ENCODE peak calls at places on chromosomes 2 and 18, in four cellular contexts. One of them, this sample, is unnamed.

GRCh38 chr2:102258025-102258385 is 53.4 kb upstream of the IL1RL1 start:
- DNase-seq in sigmoid colon: no peak
- DNase-seq in lower lobe of right lung: no peak
- DNase-seq in colonic mucosa: no peak
- DNase-seq in this sample: no peak

GRCh38 chr2:182745061-182745460 is 29.0 kb downstream of the DNAJC10 start:
- DNase-seq in colonic mucosa: no peak
- DNase-seq in lower lobe of right lung: no peak
- DNase-seq in sigmoid colon: no peak
- DNase-seq in this sample: no peak

GRCh38 chr2:54801422-54801821 is 78.0 kb downstream of the EML6 start:
- DNase-seq in sigmoid colon: no peak
- DNase-seq in colonic mucosa: no peak
- DNase-seq in lower lobe of right lung: no peak
- DNase-seq in this sample: no peak

GRCh38 chr18:8389391-8390340 is 219.6 kb upstream of the RAB12 start:
- DNase-seq in lower lobe of right lung: peak
- DNase-seq in colonic mucosa: peak
- DNase-seq in sigmoid colon: peak
- DNase-seq in this sample: peak

GRCh38 chr2:218002792-218003191 is at the start of gene TNS1:
- DNase-seq in lower lobe of right lung: no peak
- DNase-seq in sigmoid colon: peak
- DNase-seq in colonic mucosa: no peak
- DNase-seq in this sample: no peak

GRCh38 chr18:3485153-3486149 is 35.5 kb downstream of the TGIF1 start:
- DNase-seq in colonic mucosa: no peak
- DNase-seq in sigmoid colon: no peak
- DNase-seq in lower lobe of right lung: no peak
- DNase-seq in this sample: no peak

GRCh38 chr2:196176142-196176738 is 4.9 kb upstream of the STK17B start:
- DNase-seq in lower lobe of right lung: no peak
- DNase-seq in sigmoid colon: no peak
- DNase-seq in colonic mucosa: peak
- DNase-seq in this sample: no peak

GRCh38 chr2:26640331-26640745 is 828 bp downstream of the CIB4 start:
- DNase-seq in sigmoid colon: no peak
- DNase-seq in lower lobe of right lung: no peak
- DNase-seq in colonic mucosa: peak
- DNase-seq in this sample: peak

GRCh38 chr18:63930774-63931354 is 18.2 kb upstream of the HMSD start:
- DNase-seq in sigmoid colon: no peak
- DNase-seq in lower lobe of right lung: no peak
- DNase-seq in colonic mucosa: no peak
- DNase-seq in this sample: no peak

GRCh38 chr2:10709290-10709939 is 12.0 kb upstream of the ATP6V1C2 start:
- DNase-seq in sigmoid colon: no peak
- DNase-seq in colonic mucosa: peak
- DNase-seq in lower lobe of right lung: no peak
- DNase-seq in this sample: no peak

GRCh38 chr18:57923606-57924005 is 120.4 kb upstream of the NEDD4L start:
- DNase-seq in lower lobe of right lung: no peak
- DNase-seq in colonic mucosa: no peak
- DNase-seq in sigmoid colon: no peak
- DNase-seq in this sample: no peak

GRCh38 chr18:44761812-44762211 is 81.1 kb downstream of the SETBP1 start:
- DNase-seq in colonic mucosa: no peak
- DNase-seq in sigmoid colon: no peak
- DNase-seq in lower lobe of right lung: no peak
- DNase-seq in this sample: no peak

GRCh38 chr2:10264506-10265327 is 38.0 kb upstream of the HPCAL1 start:
- DNase-seq in sigmoid colon: peak
- DNase-seq in lower lobe of right lung: peak
- DNase-seq in colonic mucosa: no peak
- DNase-seq in this sample: no peak

GRCh38 chr2:197647961-197648690 is 27.3 kb downstream of the RFTN2 start:
- DNase-seq in colonic mucosa: no peak
- DNase-seq in lower lobe of right lung: no peak
- DNase-seq in sigmoid colon: no peak
- DNase-seq in this sample: no peak
- H3K27ac ChIP-seq in colonic mucosa: no peak
- H3K27ac ChIP-seq in lower lobe of right lung: no peak
- H3K27ac ChIP-seq in sigmoid colon: no peak
- H3K27ac ChIP-seq in this sample: no peak

GRCh38 chr2:174158003-174158402 is 90.3 kb downstream of the OLA1 start:
- DNase-seq in sigmoid colon: no peak
- DNase-seq in colonic mucosa: peak
- DNase-seq in lower lobe of right lung: no peak
- DNase-seq in this sample: no peak
- TF ChIP-seq CTCF in sigmoid colon: no peak
- TF ChIP-seq CTCF in colonic mucosa: peak
- TF ChIP-seq CTCF in lower lobe of right lung: peak
- TF ChIP-seq CTCF in this sample: peak

GRCh38 chr2:86038291-86039081 is 67.2 kb downstream of the POLR1A start:
- DNase-seq in colonic mucosa: peak
- DNase-seq in lower lobe of right lung: no peak
- DNase-seq in sigmoid colon: peak
- DNase-seq in this sample: peak

GRCh38 chr2:86037795-86038192 is 67.9 kb downstream of the POLR1A start:
- DNase-seq in sigmoid colon: no peak
- DNase-seq in lower lobe of right lung: no peak
- DNase-seq in colonic mucosa: no peak
- DNase-seq in this sample: no peak

GRCh38 chr2:86037141-86037794 is 68.4 kb downstream of the POLR1A start:
- DNase-seq in sigmoid colon: peak
- DNase-seq in colonic mucosa: peak
- DNase-seq in lower lobe of right lung: peak
- DNase-seq in this sample: peak

GRCh38 chr2:86039963-86040655 is 65.6 kb downstream of the POLR1A start:
- DNase-seq in lower lobe of right lung: no peak
- DNase-seq in sigmoid colon: peak
- DNase-seq in colonic mucosa: no peak
- DNase-seq in this sample: peak

DNA sequence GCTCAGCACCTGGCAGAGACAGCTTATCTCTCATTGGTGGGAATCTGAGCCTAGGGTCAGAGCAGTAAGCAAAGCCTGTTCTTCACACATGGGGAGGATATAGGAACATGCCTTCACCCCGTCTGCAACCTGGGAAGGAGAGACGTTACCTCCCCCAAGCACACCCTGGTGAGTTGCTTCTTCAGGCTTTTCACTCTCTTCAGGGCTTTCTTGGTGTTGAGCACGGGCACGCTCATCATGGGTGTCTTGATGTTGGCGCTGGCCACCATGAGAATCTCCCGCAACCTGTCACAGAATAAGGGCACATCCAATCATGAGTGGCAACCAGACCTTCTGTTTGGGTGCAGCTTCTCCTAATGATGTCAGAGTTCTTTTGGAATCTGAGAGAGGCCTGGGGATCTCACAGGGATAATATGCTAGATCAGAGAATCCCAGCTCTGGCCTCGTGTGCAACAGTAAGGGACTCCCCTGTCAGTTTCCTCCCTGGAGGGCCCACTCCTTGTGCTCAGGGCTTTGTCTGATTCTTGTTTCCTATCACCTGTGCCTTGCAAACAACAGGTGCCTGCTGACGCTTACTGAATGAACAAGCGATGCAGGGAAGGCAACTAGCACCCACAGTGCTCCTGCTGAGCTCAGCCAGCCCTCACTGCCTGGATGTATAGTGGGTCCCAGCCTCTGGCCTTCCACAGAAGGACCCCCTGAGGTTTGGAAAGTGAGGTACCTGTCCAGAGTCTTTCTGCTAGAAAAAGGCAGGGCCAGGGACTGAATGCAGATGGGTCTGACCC is 66.3 kb downstream of the POLR1A start:
- DNase-seq in colonic mucosa: no peak
- DNase-seq in lower lobe of right lung: no peak
- DNase-seq in sigmoid colon: peak
- DNase-seq in this sample: peak
- H3K27ac ChIP-seq in colonic mucosa: no peak
- H3K27ac ChIP-seq in lower lobe of right lung: peak
- H3K27ac ChIP-seq in sigmoid colon: no peak
- H3K27ac ChIP-seq in this sample: peak

DNA sequence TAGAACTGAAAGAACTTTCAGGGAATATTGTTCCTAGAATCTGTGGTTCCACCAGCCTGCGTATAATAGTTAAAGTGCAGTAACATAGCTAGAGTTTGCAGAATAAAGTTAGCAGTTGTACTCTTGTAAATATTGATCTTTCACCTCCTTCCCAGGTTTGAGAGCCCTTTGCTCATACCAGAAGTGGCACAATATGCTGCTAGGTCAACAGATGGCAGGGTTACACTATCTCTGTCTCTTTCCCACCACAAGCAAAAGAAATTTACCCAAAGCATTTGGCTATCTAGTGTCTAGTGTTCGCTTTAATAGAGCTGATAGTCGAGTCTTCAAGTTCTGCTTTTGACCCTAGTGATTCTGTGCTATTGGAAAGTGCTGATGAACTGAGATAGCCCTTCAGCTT is 119.0 kb upstream of the KLHL14 start:
- DNase-seq in sigmoid colon: no peak
- DNase-seq in colonic mucosa: no peak
- DNase-seq in lower lobe of right lung: no peak
- DNase-seq in this sample: no peak
- TF ChIP-seq CTCF in sigmoid colon: no peak
- TF ChIP-seq CTCF in colonic mucosa: no peak
- TF ChIP-seq CTCF in lower lobe of right lung: no peak
- TF ChIP-seq CTCF in this sample: no peak

GRCh38 chr2:159072795-159073194 is 104.4 kb downstream of the TANC1 start:
- DNase-seq in lower lobe of right lung: no peak
- DNase-seq in sigmoid colon: no peak
- DNase-seq in colonic mucosa: no peak
- DNase-seq in this sample: no peak
- H3K27ac ChIP-seq in lower lobe of right lung: no peak
- H3K27ac ChIP-seq in sigmoid colon: peak
- H3K27ac ChIP-seq in colonic mucosa: peak
- H3K27ac ChIP-seq in this sample: no peak

GRCh38 chr2:120958623-120959366 is 223.1 kb downstream of the GLI2 start:
- DNase-seq in lower lobe of right lung: no peak
- DNase-seq in sigmoid colon: no peak
- DNase-seq in colonic mucosa: peak
- DNase-seq in this sample: no peak
- TF ChIP-seq CTCF in lower lobe of right lung: no peak
- TF ChIP-seq CTCF in sigmoid colon: no peak
- TF ChIP-seq CTCF in colonic mucosa: no peak
- TF ChIP-seq CTCF in this sample: no peak

DNA sequence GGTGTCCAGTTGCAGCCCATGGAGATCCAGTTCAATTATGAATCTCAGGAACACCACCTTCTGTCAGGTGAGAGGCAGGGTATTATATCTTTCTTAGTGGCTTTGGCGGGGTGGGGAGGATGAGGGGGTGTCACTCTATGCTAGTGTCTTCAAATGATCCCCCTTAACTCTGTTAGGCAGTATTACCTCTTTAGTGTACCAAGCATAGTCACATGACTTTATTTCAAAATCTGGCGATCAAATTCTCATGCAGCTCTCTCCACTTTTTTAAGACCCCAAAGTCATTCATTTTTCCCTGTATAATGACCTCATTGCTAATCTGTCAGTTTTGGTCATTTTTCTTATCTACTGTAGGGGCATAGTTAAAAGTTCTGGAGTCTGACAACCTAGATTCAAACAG is 1.1 kb upstream of the ZSCAN30 start:
- DNase-seq in lower lobe of right lung: no peak
- DNase-seq in sigmoid colon: no peak
- DNase-seq in colonic mucosa: no peak
- DNase-seq in this sample: no peak
- H3K27ac ChIP-seq in lower lobe of right lung: no peak
- H3K27ac ChIP-seq in sigmoid colon: no peak
- H3K27ac ChIP-seq in colonic mucosa: no peak
- H3K27ac ChIP-seq in this sample: no peak

DNA sequence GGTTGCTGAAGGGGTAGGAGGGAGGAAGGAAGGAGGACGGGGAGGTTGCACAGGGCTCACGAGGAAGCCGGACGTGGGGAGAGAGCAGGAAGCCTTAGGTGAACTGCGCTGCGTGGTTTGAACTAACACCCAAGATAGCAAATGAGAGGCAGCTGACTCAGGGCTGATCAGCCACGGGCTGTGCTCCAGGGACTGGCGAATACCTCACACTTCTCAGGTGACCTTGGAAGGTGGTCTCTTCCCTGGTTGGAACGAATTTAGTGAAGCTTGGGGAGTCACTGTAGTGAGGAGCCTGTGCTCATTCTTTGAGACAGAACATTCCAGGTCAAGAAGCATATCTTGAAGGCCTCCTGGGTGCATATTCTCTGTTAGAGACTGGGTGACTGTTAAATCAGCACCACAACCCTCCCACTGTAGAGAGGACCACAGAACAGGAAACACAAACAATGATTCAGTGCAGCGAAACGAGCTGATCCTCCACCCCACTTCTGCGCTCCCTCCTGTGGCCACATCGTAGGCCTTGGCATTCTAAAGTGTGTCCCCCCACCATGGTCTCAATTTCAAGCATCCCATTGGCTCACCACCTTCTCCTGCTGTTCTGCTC is 33.8 kb downstream of the TOGARAM2 start:
- DNase-seq in sigmoid colon: no peak
- DNase-seq in colonic mucosa: peak
- DNase-seq in lower lobe of right lung: peak
- DNase-seq in this sample: peak
- TF ChIP-seq CTCF in sigmoid colon: no peak
- TF ChIP-seq CTCF in colonic mucosa: no peak
- TF ChIP-seq CTCF in lower lobe of right lung: no peak
- TF ChIP-seq CTCF in this sample: peak

DNA sequence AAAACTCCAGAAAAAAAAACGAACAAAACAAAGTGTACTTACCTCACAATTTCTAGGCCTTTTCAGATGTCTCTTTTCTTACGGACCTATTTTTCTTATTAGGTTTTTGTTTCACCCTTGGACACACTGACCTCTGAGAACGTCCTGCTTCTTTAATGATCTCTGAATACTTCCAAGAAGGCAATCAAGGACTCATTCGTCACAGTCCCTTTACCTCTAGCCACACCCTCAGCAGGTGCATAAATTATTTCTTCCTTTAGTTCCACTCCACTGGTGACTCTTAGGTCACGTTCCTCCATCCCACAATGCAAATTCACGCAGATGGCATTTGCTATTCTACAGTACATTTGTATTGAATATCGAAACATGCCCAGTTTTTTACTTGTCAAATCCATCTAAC is 21.9 kb downstream of the PELI1 start:
- DNase-seq in colonic mucosa: no peak
- DNase-seq in sigmoid colon: no peak
- DNase-seq in lower lobe of right lung: no peak
- DNase-seq in this sample: no peak
- H3K27ac ChIP-seq in colonic mucosa: peak
- H3K27ac ChIP-seq in sigmoid colon: no peak
- H3K27ac ChIP-seq in lower lobe of right lung: no peak
- H3K27ac ChIP-seq in this sample: peak

This sample was measured in Peyer's patch.